ENCODE peak calls at places on chromosomes 11 and 22, in nine cellular contexts. One of them, this sample, is unnamed.

GRCh38 chr11:105610796-105611361 is 1.0 kb downstream of the GRIA4 start:
- DNase-seq in RWPE2: no peak
- DNase-seq in AG09309: no peak
- DNase-seq in kidney epithelial cell: no peak
- DNase-seq in keratinocyte: no peak
- DNase-seq in adrenal gland: no peak
- DNase-seq in AG10803: no peak
- DNase-seq in right atrium auricular region: no peak
- DNase-seq in fibroblast of lung: no peak
- DNase-seq in this sample: no peak

GRCh38 chr22:48503876-48504275 is 1323.8 kb downstream of the BRD1 start:
- DNase-seq in RWPE2: no peak
- DNase-seq in AG09309: no peak
- DNase-seq in kidney epithelial cell: no peak
- DNase-seq in keratinocyte: no peak
- DNase-seq in adrenal gland: no peak
- DNase-seq in AG10803: no peak
- DNase-seq in right atrium auricular region: no peak
- DNase-seq in fibroblast of lung: no peak
- DNase-seq in this sample: no peak

GRCh38 chr22:47136050-47136449 is 373.6 kb downstream of the TBC1D22A start:
- DNase-seq in RWPE2: no peak
- DNase-seq in AG09309: no peak
- DNase-seq in kidney epithelial cell: no peak
- DNase-seq in keratinocyte: no peak
- DNase-seq in adrenal gland: no peak
- DNase-seq in AG10803: no peak
- DNase-seq in right atrium auricular region: no peak
- DNase-seq in fibroblast of lung: no peak
- DNase-seq in this sample: no peak

GRCh38 chr22:49760630-49761571 is 66.8 kb downstream of the BRD1 start:
- DNase-seq in RWPE2: no peak
- DNase-seq in AG09309: no peak
- DNase-seq in kidney epithelial cell: no peak
- DNase-seq in keratinocyte: no peak
- DNase-seq in adrenal gland: no peak
- DNase-seq in AG10803: no peak
- DNase-seq in right atrium auricular region: no peak
- DNase-seq in fibroblast of lung: no peak
- DNase-seq in this sample: no peak

GRCh38 chr11:14067686-14068085 is 105.2 kb downstream of the SPON1 start:
- DNase-seq in RWPE2: no peak
- DNase-seq in AG09309: no peak
- DNase-seq in kidney epithelial cell: no peak
- DNase-seq in keratinocyte: no peak
- DNase-seq in adrenal gland: no peak
- DNase-seq in AG10803: no peak
- DNase-seq in right atrium auricular region: no peak
- DNase-seq in fibroblast of lung: no peak
- DNase-seq in this sample: no peak

GRCh38 chr11:115357066-115357465 is 147.1 kb downstream of the CADM1 start:
- DNase-seq in RWPE2: no peak
- DNase-seq in AG09309: no peak
- DNase-seq in kidney epithelial cell: no peak
- DNase-seq in keratinocyte: no peak
- DNase-seq in adrenal gland: no peak
- DNase-seq in AG10803: no peak
- DNase-seq in right atrium auricular region: no peak
- DNase-seq in fibroblast of lung: no peak
- DNase-seq in this sample: no peak

GRCh38 chr22:44578516-44579230 is 80.6 kb upstream of the RTL6 start:
- DNase-seq in RWPE2: peak; percentile 20
- DNase-seq in AG09309: no peak
- DNase-seq in kidney epithelial cell: no peak
- DNase-seq in keratinocyte: no peak
- DNase-seq in adrenal gland: no peak
- DNase-seq in AG10803: no peak
- DNase-seq in right atrium auricular region: no peak
- DNase-seq in fibroblast of lung: no peak
- DNase-seq in this sample: no peak

GRCh38 chr22:38177926-38178604 is 3.6 kb downstream of the PLA2G6 start:
- DNase-seq in RWPE2: no peak
- DNase-seq in AG09309: peak; percentile 75
- DNase-seq in kidney epithelial cell: peak; percentile 69
- DNase-seq in keratinocyte: no peak
- DNase-seq in adrenal gland: peak; percentile 88
- DNase-seq in AG10803: peak; percentile 93
- DNase-seq in right atrium auricular region: peak; percentile 73
- DNase-seq in fibroblast of lung: peak; percentile 83
- DNase-seq in this sample: peak; percentile 90

GRCh38 chr11:64378335-64378884 is 19.4 kb downstream of the RPS6KA4 start:
- DNase-seq in RWPE2: no peak
- DNase-seq in AG09309: no peak
- DNase-seq in kidney epithelial cell: no peak
- DNase-seq in keratinocyte: no peak
- DNase-seq in adrenal gland: peak; percentile 88
- DNase-seq in AG10803: peak; percentile 20
- DNase-seq in right atrium auricular region: no peak
- DNase-seq in fibroblast of lung: peak; percentile 25
- DNase-seq in this sample: no peak

GRCh38 chr11:134801526-134801925 is 389.5 kb upstream of the B3GAT1 start:
- DNase-seq in RWPE2: no peak
- DNase-seq in AG09309: no peak
- DNase-seq in kidney epithelial cell: no peak
- DNase-seq in keratinocyte: no peak
- DNase-seq in adrenal gland: no peak
- DNase-seq in AG10803: no peak
- DNase-seq in right atrium auricular region: no peak
- DNase-seq in fibroblast of lung: no peak
- DNase-seq in this sample: no peak

GRCh38 chr11:31822604-31823371 is 11.7 kb upstream of the PAX6 start:
- DNase-seq in RWPE2: no peak
- DNase-seq in AG09309: no peak
- DNase-seq in kidney epithelial cell: no peak
- DNase-seq in keratinocyte: no peak
- DNase-seq in adrenal gland: no peak
- DNase-seq in AG10803: no peak
- DNase-seq in right atrium auricular region: no peak
- DNase-seq in fibroblast of lung: no peak
- DNase-seq in this sample: no peak

DNA sequence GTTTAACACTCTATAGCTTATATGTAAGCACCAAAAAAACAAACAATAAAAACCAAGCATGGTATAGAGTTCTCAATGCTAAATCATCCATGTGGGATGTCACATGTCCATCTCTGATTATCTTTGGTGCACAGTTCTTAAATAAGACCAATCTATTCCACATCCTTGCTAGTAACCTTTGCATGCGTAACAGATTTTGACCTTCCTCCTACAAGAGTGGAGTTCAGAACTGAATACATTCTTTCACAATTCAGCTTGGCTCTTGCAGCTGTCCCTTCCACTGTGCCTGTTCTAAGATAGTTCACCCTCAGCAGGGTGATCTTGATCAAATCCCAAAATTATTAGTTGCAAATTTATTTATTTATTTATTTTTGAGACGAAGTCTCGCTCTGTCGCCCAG is 21.1 kb downstream of the PRR14L start:
- DNase-seq in RWPE2: no peak
- DNase-seq in AG09309: no peak
- DNase-seq in kidney epithelial cell: no peak
- DNase-seq in keratinocyte: no peak
- DNase-seq in adrenal gland: no peak
- DNase-seq in AG10803: no peak
- DNase-seq in right atrium auricular region: no peak
- DNase-seq in fibroblast of lung: no peak
- DNase-seq in this sample: no peak
- H3K4me3 ChIP-seq in RWPE2: no peak overlapping the region
- H3K4me3 ChIP-seq in AG09309: no peak overlapping the region
- H3K4me3 ChIP-seq in kidney epithelial cell: no peak overlapping the region
- H3K4me3 ChIP-seq in keratinocyte: no peak overlapping the region
- H3K4me3 ChIP-seq in adrenal gland: no peak overlapping the region
- H3K4me3 ChIP-seq in AG10803: no peak overlapping the region
- H3K4me3 ChIP-seq in right atrium auricular region: no peak overlapping the region
- H3K4me3 ChIP-seq in fibroblast of lung: no peak overlapping the region
- H3K4me3 ChIP-seq in this sample: no peak overlapping the region

DNA sequence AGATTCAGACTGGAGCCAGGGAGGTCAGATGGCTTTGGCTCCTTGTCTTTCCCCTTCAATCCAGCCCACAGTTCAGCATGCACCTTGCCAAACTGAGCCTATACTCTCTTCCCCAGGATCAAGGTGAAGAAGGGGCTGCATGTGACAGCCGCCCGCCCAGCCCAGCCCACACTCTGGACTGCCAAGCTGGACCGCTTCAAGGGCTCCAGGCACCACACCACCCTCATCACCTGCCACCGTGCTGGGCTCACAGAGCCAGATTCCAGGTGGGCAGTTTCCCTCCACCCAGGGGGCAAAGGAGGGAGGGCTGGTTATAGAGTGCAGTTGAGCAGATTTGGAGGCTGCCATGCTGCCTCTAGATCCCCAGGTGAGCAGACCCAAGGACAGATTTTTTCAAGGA is 6.1 kb downstream of the TMEM132A start:
- DNase-seq in RWPE2: no peak
- DNase-seq in AG09309: no peak
- DNase-seq in kidney epithelial cell: no peak
- DNase-seq in keratinocyte: no peak
- DNase-seq in adrenal gland: no peak
- DNase-seq in AG10803: no peak
- DNase-seq in right atrium auricular region: no peak
- DNase-seq in fibroblast of lung: no peak
- DNase-seq in this sample: no peak
- TF ChIP-seq CTCF in RWPE2: no peak
- TF ChIP-seq CTCF in AG09309: no peak
- TF ChIP-seq CTCF in kidney epithelial cell: no peak
- TF ChIP-seq CTCF in keratinocyte: no peak
- TF ChIP-seq CTCF in adrenal gland: no peak
- TF ChIP-seq CTCF in AG10803: no peak
- TF ChIP-seq CTCF in right atrium auricular region: no peak
- TF ChIP-seq CTCF in fibroblast of lung: no peak
- TF ChIP-seq CTCF in this sample: no peak

DNA sequence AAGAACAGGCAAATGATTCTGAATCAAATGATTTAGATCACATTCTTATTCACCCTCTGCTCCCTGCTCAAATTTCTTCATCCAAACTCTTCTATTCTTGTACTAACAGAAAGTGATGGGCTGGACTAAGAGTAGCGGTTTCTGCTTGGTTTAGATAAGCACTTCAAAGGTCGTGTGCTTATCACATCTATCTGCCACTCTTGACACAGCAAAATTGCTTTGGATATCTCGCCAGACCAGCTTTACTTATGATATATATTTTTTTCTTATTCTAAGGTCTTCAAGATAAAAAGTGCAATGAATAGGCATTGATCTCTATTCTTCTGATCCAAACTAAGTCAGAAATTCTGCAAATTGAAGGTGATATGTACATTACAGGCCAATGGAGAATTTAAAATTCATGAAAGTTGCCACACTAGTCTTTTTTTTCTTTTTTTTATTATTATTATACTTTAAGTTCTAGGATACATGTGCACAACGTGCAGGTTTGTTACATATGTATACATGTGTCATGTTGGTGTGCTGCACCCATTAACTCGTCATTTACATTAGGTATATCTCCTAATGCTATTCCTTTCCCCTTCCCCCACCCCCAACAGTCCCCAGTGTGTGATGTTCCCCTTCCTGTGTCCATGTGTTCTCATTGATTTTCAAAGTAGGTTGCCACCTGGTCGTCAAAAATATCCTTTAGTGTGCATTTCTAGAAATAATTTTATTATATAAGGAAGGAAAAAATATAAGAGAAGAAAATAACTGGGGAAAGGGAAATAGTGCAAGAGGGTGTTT is 1941.0 kb upstream of the RAG2 start:
- DNase-seq in RWPE2: no peak
- DNase-seq in AG09309: no peak
- DNase-seq in kidney epithelial cell: no peak
- DNase-seq in keratinocyte: no peak
- DNase-seq in adrenal gland: no peak
- DNase-seq in AG10803: no peak
- DNase-seq in right atrium auricular region: no peak
- DNase-seq in fibroblast of lung: no peak
- DNase-seq in this sample: no peak
- H3K4me3 ChIP-seq in RWPE2: no peak overlapping the region
- H3K4me3 ChIP-seq in AG09309: no peak overlapping the region
- H3K4me3 ChIP-seq in kidney epithelial cell: no peak overlapping the region
- H3K4me3 ChIP-seq in keratinocyte: no peak overlapping the region
- H3K4me3 ChIP-seq in adrenal gland: no peak overlapping the region
- H3K4me3 ChIP-seq in AG10803: no peak overlapping the region
- H3K4me3 ChIP-seq in right atrium auricular region: no peak overlapping the region
- H3K4me3 ChIP-seq in fibroblast of lung: no peak overlapping the region
- H3K4me3 ChIP-seq in this sample: no peak overlapping the region

GRCh38 chr22:25956801-25957200 is 212.5 kb upstream of the SEZ6L start:
- DNase-seq in RWPE2: no peak
- DNase-seq in AG09309: no peak
- DNase-seq in kidney epithelial cell: no peak
- DNase-seq in keratinocyte: no peak
- DNase-seq in adrenal gland: no peak
- DNase-seq in AG10803: no peak
- DNase-seq in right atrium auricular region: no peak
- DNase-seq in fibroblast of lung: no peak
- DNase-seq in this sample: no peak

GRCh38 chr22:25962711-25963110 is 206.6 kb upstream of the SEZ6L start:
- DNase-seq in RWPE2: no peak
- DNase-seq in AG09309: no peak
- DNase-seq in kidney epithelial cell: no peak
- DNase-seq in keratinocyte: no peak
- DNase-seq in adrenal gland: no peak
- DNase-seq in AG10803: no peak
- DNase-seq in right atrium auricular region: no peak
- DNase-seq in fibroblast of lung: no peak
- DNase-seq in this sample: no peak

GRCh38 chr22:25961699-25962098 is 207.6 kb upstream of the SEZ6L start:
- DNase-seq in RWPE2: no peak
- DNase-seq in AG09309: no peak
- DNase-seq in kidney epithelial cell: no peak
- DNase-seq in keratinocyte: no peak
- DNase-seq in adrenal gland: no peak
- DNase-seq in AG10803: no peak
- DNase-seq in right atrium auricular region: no peak
- DNase-seq in fibroblast of lung: no peak
- DNase-seq in this sample: no peak

GRCh38 chr22:25965331-25965730 is 203.9 kb upstream of the SEZ6L start:
- DNase-seq in RWPE2: no peak
- DNase-seq in AG09309: no peak
- DNase-seq in kidney epithelial cell: no peak
- DNase-seq in keratinocyte: no peak
- DNase-seq in adrenal gland: no peak
- DNase-seq in AG10803: no peak
- DNase-seq in right atrium auricular region: no peak
- DNase-seq in fibroblast of lung: no peak
- DNase-seq in this sample: no peak

DNA sequence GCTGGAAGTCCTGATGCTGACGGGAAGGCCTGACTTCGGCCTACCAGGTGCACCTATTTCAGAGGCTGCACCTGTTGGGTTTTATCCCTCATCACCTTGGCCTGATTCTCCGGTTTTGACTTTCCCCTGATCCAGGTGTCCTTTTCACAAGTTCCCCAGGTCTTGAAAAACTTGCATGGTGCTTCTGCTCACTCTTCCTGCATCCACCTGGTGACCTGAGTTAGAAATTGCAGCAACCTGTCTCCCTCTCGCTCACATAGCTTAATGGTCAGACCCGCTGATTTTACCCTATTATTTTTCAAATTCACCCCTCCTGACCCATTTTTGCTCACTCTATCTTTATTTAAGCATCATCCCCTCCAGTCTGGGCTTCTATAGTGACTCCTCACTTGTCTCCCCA is 208.9 kb upstream of the SEZ6L start:
- DNase-seq in RWPE2: no peak
- DNase-seq in AG09309: no peak
- DNase-seq in kidney epithelial cell: no peak
- DNase-seq in keratinocyte: no peak
- DNase-seq in adrenal gland: no peak
- DNase-seq in AG10803: no peak
- DNase-seq in right atrium auricular region: no peak
- DNase-seq in fibroblast of lung: no peak
- DNase-seq in this sample: no peak
- TF ChIP-seq CTCF in RWPE2: no peak
- TF ChIP-seq CTCF in AG09309: no peak
- TF ChIP-seq CTCF in kidney epithelial cell: no peak
- TF ChIP-seq CTCF in keratinocyte: no peak
- TF ChIP-seq CTCF in adrenal gland: no peak
- TF ChIP-seq CTCF in AG10803: no peak
- TF ChIP-seq CTCF in right atrium auricular region: no peak
- TF ChIP-seq CTCF in fibroblast of lung: no peak
- TF ChIP-seq CTCF in this sample: no peak

This sample was measured in HFF-Myc.